ENCODE peak calls at places on chromosomes 1 and 21, in eight cellular contexts. N is PC-3, E is upper lobe of right lung, O is colonic mucosa, Y is mucosa of descending colon, X is ovary, G is pancreas, U is AG09309. L is an unnamed sample.

GRCh38 chr21:29125199-29125598 is 5.2 kb upstream of the MAP3K7CL start:
- DNase-seq in N (no peak), E (no peak), O (no peak), Y (no peak), X (no peak), G (no peak), U (no peak), L (no peak)

GRCh38 chr1:35175067-35176001 is 17.6 kb downstream of the SFPQ start:
- DNase-seq in N (no peak), E (no peak), O (no peak), Y (no peak), X (no peak), G (no peak), U (no peak), L (no peak)

GRCh38 chr1:55478742-55479141 is 263.6 kb upstream of the USP24 start:
- DNase-seq in N (peak), E (no peak), O (no peak), Y (no peak), X (no peak), G (no peak), U (no peak), L (peak)

GRCh38 chr1:193157360-193157759 is 29.1 kb downstream of the B3GALT2 start:
- DNase-seq in N (no peak), E (no peak), O (no peak), Y (no peak), X (no peak), G (no peak), U (no peak), L (no peak)

GRCh38 chr1:70583522-70583921 is 172.5 kb downstream of the CTH start:
- DNase-seq in N (no peak), E (no peak), O (no peak), Y (no peak), X (no peak), G (no peak), U (no peak), L (no peak)

GRCh38 chr1:12464028-12464427 is 154.0 kb downstream of the DHRS3 start:
- DNase-seq in N (no peak), E (no peak), O (no peak), Y (no peak), X (no peak), G (no peak), U (no peak), L (no peak)

GRCh38 chr1:217453816-217454215 is 177.1 kb downstream of the GPATCH2 start:
- DNase-seq in N (no peak), E (no peak), O (no peak), Y (no peak), X (no peak), G (peak), U (no peak), L (no peak)

GRCh38 chr1:107669996-107670395 is 295.0 kb downstream of the VAV3 start:
- DNase-seq in N (peak), E (no peak), O (peak), Y (peak), X (peak), G (peak), U (no peak), L (no peak)

GRCh38 chr1:246450485-246451251 is 56.4 kb downstream of the SMYD3 start:
- DNase-seq in N (peak), E (no peak), O (no peak), Y (no peak), X (no peak), G (no peak), U (no peak), L (peak)

GRCh38 chr1:203342192-203342940 is 8.6 kb downstream of the FMOD start:
- DNase-seq in N (peak), E (no peak), O (peak), Y (peak), X (peak), G (peak), U (no peak), L (no peak)

GRCh38 chr1:171788696-171789095 is 7.2 kb downstream of the METTL13 start:
- DNase-seq in N (peak), E (no peak), O (no peak), Y (no peak), X (no peak), G (no peak), U (peak), L (peak)

GRCh38 chr1:78619446-78619802 is 824 bp upstream of the IFI44L start:
- DNase-seq in N (no peak), E (no peak), O (no peak), Y (no peak), X (no peak), G (no peak), U (no peak), L (no peak)

GRCh38 chr1:202007703-202008489 is 2.5 kb upstream of the ELF3 start:
- DNase-seq in N (peak), E (peak), O (peak), Y (peak), X (no peak), G (peak), U (no peak), L (no peak)

GRCh38 chr1:55143686-55144085 is 71.5 kb downstream of the USP24 start:
- DNase-seq in N (peak), E (no peak), O (no peak), Y (no peak), X (no peak), G (no peak), U (no peak), L (no peak)

GRCh38 chr1:206923961-206924548 is 2.3 kb upstream of the FCMR start:
- DNase-seq in N (no peak), E (no peak), O (no peak), Y (no peak), X (no peak), G (no peak), U (no peak), L (no peak)

GRCh38 chr1:119374208-119374877 is 5.8 kb downstream of the HAO2 start:
- DNase-seq in N (peak), E (no peak), O (no peak), Y (no peak), X (no peak), G (no peak), U (no peak), L (no peak)

GRCh38 chr1:222784371-222784770 is 30.5 kb upstream of the DISP1 start:
- DNase-seq in N (no peak), E (no peak), O (no peak), Y (no peak), X (no peak), G (no peak), U (no peak), L (no peak)

GRCh38 chr1:159943908-159944622 is 1.3 kb downstream of the IGSF9 start:
- DNase-seq in N (no peak), E (peak), O (no peak), Y (no peak), X (no peak), G (no peak), U (no peak), L (no peak)

GRCh38 chr1:171150156-171150555 is 34.9 kb upstream of the FMO2 start:
- DNase-seq in N (no peak), E (no peak), O (no peak), Y (no peak), X (no peak), G (no peak), U (no peak), L (no peak)

GRCh38 chr1:116335847-116336246 is 37.2 kb upstream of the ATP1A1 start:
- DNase-seq in N (no peak), E (no peak), O (peak), Y (no peak), X (no peak), G (no peak), U (no peak), L (no peak)

GRCh38 chr1:116334868-116335649 is 38.0 kb upstream of the ATP1A1 start:
- DNase-seq in N (no peak), E (no peak), O (no peak), Y (no peak), X (no peak), G (no peak), U (no peak), L (no peak)

GRCh38 chr1:116333171-116334014 is 39.7 kb upstream of the ATP1A1 start:
- DNase-seq in N (no peak), E (no peak), O (no peak), Y (no peak), X (no peak), G (no peak), U (no peak), L (no peak)

GRCh38 chr1:116332461-116332860 is 40.6 kb upstream of the ATP1A1 start:
- DNase-seq in N (no peak), E (no peak), O (no peak), Y (no peak), X (no peak), G (no peak), U (no peak), L (no peak)

DNA sequence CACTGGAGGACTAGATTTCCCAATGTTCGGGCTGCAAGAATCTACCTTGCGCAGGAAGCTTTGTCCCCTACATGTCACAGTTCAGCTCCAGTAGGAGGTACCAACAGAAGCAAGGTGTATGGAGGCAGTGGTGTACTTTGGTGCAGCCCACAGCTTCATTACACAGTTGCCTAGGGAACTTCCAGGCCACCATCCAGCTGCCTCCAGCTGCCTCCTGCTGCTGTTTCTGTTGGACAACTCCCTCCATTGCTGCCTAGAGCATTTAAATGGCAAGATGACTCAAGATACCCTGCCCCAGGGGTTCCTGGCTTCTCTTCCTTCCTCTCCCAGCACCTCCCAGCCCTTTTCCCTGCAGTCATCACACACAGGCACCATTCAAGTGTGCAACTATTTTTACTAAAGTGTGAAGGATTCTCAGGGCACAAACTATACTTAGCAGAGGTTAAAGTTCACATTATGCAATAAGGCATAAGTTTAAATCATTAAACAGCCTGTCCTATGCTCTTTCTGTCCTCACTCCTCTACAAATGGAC is 39.0 kb upstream of the ATP1A1 start:
- DNase-seq in N (peak), E (peak), O (peak), Y (peak), X (no peak), G (peak), U (peak), L (peak)
- H3K4me3 ChIP-seq in N (no peak), E (no peak), O (no peak), Y (no peak), X (no peak), G (no peak), U (no peak), L (no peak)

GRCh38 chr1:44002606-44003157 is 11.3 kb downstream of the CCDC24 start:
- DNase-seq in N (no peak), E (no peak), O (no peak), Y (no peak), X (no peak), G (no peak), U (no peak), L (no peak)
- TF ChIP-seq CTCF in N (peak), E (no peak), O (no peak), Y (no peak), X (no peak), G (no peak), U (peak), L (peak)

GRCh38 chr1:228488818-228489674 is 1.9 kb downstream of the RNF187 start:
- DNase-seq in N (no peak), E (no peak), O (no peak), Y (no peak), X (no peak), G (no peak), U (no peak), L (no peak)
- H3K4me3 ChIP-seq in N (peak), E (peak), O (peak), Y (no peak), X (peak), G (peak), U (peak), L (peak)

GRCh38 chr1:154807048-154807591 is 63.0 kb downstream of the KCNN3 start:
- DNase-seq in N (no peak), E (no peak), O (no peak), Y (no peak), X (no peak), G (no peak), U (no peak), L (no peak)
- TF ChIP-seq CTCF in N (no peak), E (no peak), O (no peak), Y (no peak), X (no peak), G (no peak), U (no peak), L (no peak)

GRCh38 chr1:173871091-173871490 is 2.9 kb downstream of the ZBTB37 start:
- DNase-seq in N (no peak), E (no peak), O (no peak), Y (no peak), X (no peak), G (no peak), U (no peak), L (no peak)
- H3K4me3 ChIP-seq in N (no peak), E (no peak), O (no peak), Y (no peak), X (no peak), G (no peak), U (no peak), L (no peak)

GRCh38 chr1:59878370-59878769 is 48.2 kb downstream of the CYP2J2 start:
- DNase-seq in N (no peak), E (no peak), O (no peak), Y (no peak), X (no peak), G (no peak), U (no peak), L (no peak)
- TF ChIP-seq CTCF in N (no peak), E (no peak), O (no peak), Y (no peak), X (no peak), G (no peak), U (no peak), L (no peak)

L was measured in astrocyte of the cerebellum.